ENCODE peak calls at places on chromosomes 2 and 18, in seven cellular contexts. R, T, Y, L, Q, A and E are unnamed samples. For H3K4me1, the result is how much of the 10 kb centered on the place peaks cover.

GRCh38 chr2:127048618-127048935 is 58.4 kb downstream of the BIN1 start:
- DNase-seq in Y (no peak), A (peak), T (no peak), Q (no peak), R (peak), L (no peak), E (peak)

GRCh38 chr18:58416704-58417683 is 211.9 kb downstream of the ALPK2 start:
- DNase-seq in Q (no peak), R (no peak), Y (no peak), A (no peak), T (no peak), L (no peak), E (no peak)

GRCh38 chr18:39959839-39960238 is 1995.2 kb upstream of the PIK3C3 start:
- DNase-seq in T (no peak), Q (no peak), R (no peak), L (no peak), A (no peak), Y (no peak), E (no peak)

GRCh38 chr2:230721712-230722111 is 9.1 kb downstream of the CAB39 start:
- DNase-seq in Q (no peak), L (no peak), T (no peak), R (no peak), Y (no peak), A (no peak), E (peak)

GRCh38 chr2:171086352-171087290 is 74.1 kb downstream of the TLK1 start:
- DNase-seq in A (no peak), Y (peak), L (no peak), Q (no peak), R (no peak), T (peak), E (no peak)

GRCh38 chr2:223815186-223815883 is 22.0 kb downstream of the AP1S3 start:
- DNase-seq in Q (no peak), T (no peak), A (no peak), L (no peak), Y (no peak), R (no peak), E (no peak)

GRCh38 chr18:75127143-75128021 is 81.6 kb downstream of the PTGR3 start:
- DNase-seq in T (peak), Y (no peak), L (no peak), Q (no peak), A (no peak), R (peak), E (no peak)

GRCh38 chr18:7593194-7593819 is 26.2 kb downstream of the PTPRM start:
- DNase-seq in Y (no peak), R (no peak), L (no peak), A (no peak), T (no peak), Q (no peak), E (no peak)

GRCh38 chr2:22382439-22383169 is 1002.4 kb upstream of the KLHL29 start:
- DNase-seq in T (no peak), A (no peak), L (no peak), Y (no peak), Q (no peak), R (no peak), E (no peak)

GRCh38 chr18:2924920-2925319 is 78.1 kb downstream of the EMILIN2 start:
- DNase-seq in R (no peak), Q (no peak), T (no peak), A (no peak), Y (no peak), L (no peak), E (no peak)
- TF ChIP-seq CTCF in R (no peak), Q (no peak), T (no peak), A (no peak), Y (no peak), L (no peak), E (no peak)

GRCh38 chr2:27378809-27379290 is 1.7 kb downstream of the ZNF513 start:
- DNase-seq in Y (no peak), L (no peak), Q (no peak), A (no peak), T (no peak), R (peak), E (no peak)

GRCh38 chr2:27379383-27379839 is 1.1 kb downstream of the ZNF513 start:
- DNase-seq in Q (no peak), L (no peak), A (no peak), T (no peak), Y (no peak), R (no peak), E (no peak)

GRCh38 chr2:27380626-27381556 is at the start of gene ZNF513:
- DNase-seq in Q (peak), Y (peak), L (peak), R (peak), A (peak), T (peak), E (peak)

GRCh38 chr2:27379840-27380625 is 501 bp downstream of the ZNF513 start:
- DNase-seq in A (peak), Y (peak), Q (peak), L (peak), R (no peak), T (peak), E (peak)

DNA sequence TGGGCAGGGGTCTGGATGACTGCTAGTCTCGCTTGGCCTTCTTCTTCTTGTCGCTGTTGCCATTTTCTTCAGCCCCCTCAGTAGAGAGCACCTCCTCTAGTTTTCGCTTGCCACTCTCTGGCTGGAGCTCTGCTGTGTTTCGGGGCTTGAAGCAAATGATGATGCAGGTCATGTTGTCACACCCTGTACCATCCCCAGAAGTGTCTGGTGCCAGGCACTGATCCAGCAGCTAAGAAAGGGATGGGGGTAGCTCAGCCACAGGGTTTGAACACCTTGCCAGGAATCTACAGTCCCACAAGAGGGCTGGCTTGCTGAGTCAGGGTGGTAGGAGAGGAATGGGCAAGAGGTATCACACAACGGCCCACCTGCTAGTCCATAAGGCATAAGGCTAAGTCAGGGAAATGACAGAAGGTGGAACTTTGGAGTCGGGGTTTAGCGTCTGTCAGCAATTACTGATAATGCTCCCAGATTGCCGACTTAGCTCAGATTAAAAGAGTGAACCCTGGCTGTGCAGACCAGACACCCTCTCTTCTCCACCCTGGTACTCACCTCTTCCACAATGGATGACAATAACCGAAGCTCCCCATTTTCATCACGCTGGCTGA is 1.1 kb upstream of the ZNF513 start:
- DNase-seq in Y (no peak), Q (no peak), R (no peak), L (no peak), A (no peak), T (no peak), E (no peak)
- H3K4me3 ChIP-seq in Y (no peak), Q (no peak), R (peak), L (no peak), A (no peak), T (no peak), E (no peak)

DNA sequence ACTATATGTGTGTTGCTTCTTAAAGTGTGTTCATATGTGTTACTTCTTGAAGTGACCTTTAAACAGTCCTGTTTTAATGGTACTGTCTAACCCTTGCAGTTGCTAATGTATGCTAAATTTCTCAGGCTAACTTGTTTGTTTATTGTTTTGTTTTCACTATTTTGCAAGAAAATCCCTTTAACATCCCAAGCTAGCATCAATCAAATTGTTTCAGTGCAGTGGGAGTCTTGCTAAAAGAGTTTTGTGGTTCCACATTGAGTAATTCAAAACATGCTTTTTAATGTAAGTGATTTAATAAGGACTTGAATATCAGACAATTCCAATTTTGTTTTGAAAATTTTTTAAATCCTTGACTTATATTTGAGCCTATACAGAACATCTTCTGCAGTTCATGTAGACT is 3.6 kb downstream of the SH3RF3 start:
- DNase-seq in R (no peak), A (no peak), L (no peak), T (no peak), Y (no peak), Q (no peak), E (no peak)
- H3K4me1 ChIP-seq in R (under half), A (under half), L (under half), T (under half), Y (under half), Q (under half), E (under half)

GRCh38 chr2:178419123-178419522 is 31.9 kb downstream of the PRKRA start:
- DNase-seq in Q (no peak), Y (no peak), L (no peak), A (no peak), T (no peak), R (no peak), E (no peak)
- TF ChIP-seq CTCF in Q (no peak), Y (no peak), L (peak), A (no peak), T (no peak), R (no peak), E (peak)

DNA sequence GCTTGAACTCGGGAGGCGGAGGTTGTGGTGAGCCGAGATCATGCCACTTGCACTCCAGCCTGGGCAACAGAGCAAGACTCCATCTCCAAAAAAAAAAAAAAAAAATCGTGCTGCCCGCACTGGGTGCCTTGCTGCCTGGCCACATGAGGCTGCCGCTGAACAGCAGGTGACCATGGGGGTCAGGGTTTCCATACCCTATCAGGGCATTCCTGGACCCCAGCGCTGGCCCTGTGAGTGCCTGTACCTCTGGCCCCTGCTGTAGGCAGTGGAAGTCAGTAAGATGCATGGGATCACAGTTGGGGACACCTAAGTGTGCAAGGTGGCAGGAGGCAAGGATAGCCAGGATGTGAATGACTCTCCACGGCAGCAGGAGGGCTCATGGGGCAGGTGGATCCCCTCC is 18.9 kb downstream of the SAG start:
- DNase-seq in R (peak), Q (no peak), A (no peak), L (no peak), Y (no peak), T (no peak), E (no peak)
- H3K4me3 ChIP-seq in R (no peak), Q (no peak), A (no peak), L (no peak), Y (no peak), T (no peak), E (no peak)

DNA sequence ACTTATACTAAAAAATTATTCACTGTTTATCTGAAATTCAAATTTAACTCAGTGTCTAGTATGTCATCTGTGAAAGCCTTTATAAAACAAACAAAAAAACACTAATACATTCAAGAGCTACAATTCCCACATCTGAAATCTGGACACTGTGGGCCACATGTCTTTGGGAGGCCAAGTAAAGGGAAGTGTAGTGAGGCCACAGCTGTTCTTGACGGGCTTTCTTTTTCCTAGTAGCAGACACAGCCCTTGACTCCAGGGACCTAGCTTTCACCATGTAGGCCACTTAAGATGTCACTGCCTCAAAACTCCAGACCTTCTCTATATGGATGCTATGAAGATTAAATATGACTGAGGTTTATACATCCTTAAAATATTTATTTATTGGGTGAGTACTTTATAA is 91.1 kb downstream of the RBMS1 start:
- DNase-seq in R (no peak), T (no peak), A (no peak), Q (no peak), Y (no peak), L (no peak), E (no peak)
- H3K4me1 ChIP-seq in R (half or more), T (under half), A (half or more), Q (under half), Y (under half), L (half or more), E (under half)

GRCh38 chr2:168461178-168461941 is 5.3 kb downstream of the CERS6 start:
- DNase-seq in R (no peak), L (no peak), A (no peak), Q (no peak), T (no peak), Y (no peak), E (no peak)

GRCh38 chr2:168462543-168463045 is 6.5 kb downstream of the CERS6 start:
- DNase-seq in L (no peak), Q (no peak), R (no peak), T (no peak), Y (no peak), A (no peak), E (no peak)

GRCh38 chr2:168460561-168460960 is 4.5 kb downstream of the CERS6 start:
- DNase-seq in A (no peak), R (no peak), Q (no peak), L (no peak), T (no peak), Y (no peak), E (no peak)

GRCh38 chr2:168459256-168459655 is 3.2 kb downstream of the CERS6 start:
- DNase-seq in A (no peak), L (no peak), Q (no peak), Y (no peak), R (no peak), T (no peak), E (no peak)

GRCh38 chr2:168461942-168462331 is 5.9 kb downstream of the CERS6 start:
- DNase-seq in A (no peak), Y (no peak), Q (no peak), T (no peak), L (no peak), R (no peak), E (no peak)
- TF ChIP-seq CTCF in A (no peak), Y (no peak), Q (no peak), T (no peak), L (no peak), R (no peak), E (no peak)

DNA sequence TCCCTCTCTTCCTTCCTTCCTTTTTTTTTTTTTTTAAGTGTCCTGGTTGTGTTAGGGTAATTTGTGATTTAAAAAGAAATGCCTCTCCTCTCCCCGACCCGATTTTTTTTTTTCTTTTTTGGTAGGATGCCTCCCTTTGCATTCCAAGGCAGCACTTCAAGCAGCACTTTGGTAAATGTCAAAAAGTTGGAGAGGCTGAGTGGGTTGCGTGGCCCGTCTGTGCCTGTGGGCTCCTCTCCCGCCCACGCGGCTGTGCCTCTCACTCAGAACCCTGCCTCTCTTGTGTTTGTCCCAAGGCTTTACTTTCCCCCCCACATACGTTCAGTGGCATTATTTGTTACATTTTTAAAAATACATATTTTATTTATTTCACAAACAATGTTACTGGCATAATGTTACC is 147.5 kb downstream of the AGAP1 start:
- DNase-seq in R (no peak), Q (no peak), A (no peak), L (no peak), T (no peak), Y (no peak), E (no peak)
- H3K4me3 ChIP-seq in R (no peak), Q (no peak), A (peak), L (no peak), T (no peak), Y (no peak), E (no peak)

DNA sequence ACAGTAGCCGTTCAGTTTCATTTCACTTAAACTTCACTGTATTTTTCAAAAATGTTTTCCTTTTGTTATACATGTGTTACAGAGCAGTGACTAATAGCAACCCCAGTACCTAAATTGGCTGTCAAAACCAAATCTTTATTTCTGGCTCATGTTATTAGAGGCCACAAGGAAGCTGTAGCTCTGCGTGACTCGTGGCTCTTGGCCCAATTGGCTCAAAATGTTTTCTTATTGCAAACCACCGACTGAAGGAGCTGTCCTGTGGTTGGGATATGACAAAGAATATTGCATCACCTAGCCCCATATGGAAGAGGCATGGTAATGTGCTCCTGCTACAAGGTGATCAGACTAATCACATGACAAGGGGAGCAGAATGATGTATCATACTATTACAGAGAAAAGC is 1058.6 kb downstream of the CBLN2 start:
- DNase-seq in Q (no peak), L (no peak), Y (no peak), T (no peak), R (no peak), A (no peak), E (no peak)
- H3K4me1 ChIP-seq in Q (under half), L (under half), Y (under half), T (under half), R (under half), A (under half), E (under half)

GRCh38 chr2:99386011-99386410 is 48.8 kb downstream of the EIF5B start:
- DNase-seq in Y (no peak), L (no peak), R (no peak), Q (no peak), T (no peak), A (no peak), E (no peak)
- TF ChIP-seq CTCF in Y (no peak), L (no peak), R (no peak), Q (no peak), T (no peak), A (no peak), E (no peak)